ENCODE peak calls at places on chromosomes 5 and 9, in six cellular contexts. X, D, F, R, T and P are unnamed samples.

GRCh38 chr5:148799737-148800527 is 26.5 kb upstream of the ADRB2 start:
- DNase-seq in D (no peak), T (no peak), F (no peak), R (no peak), X (no peak), P (peak)

GRCh38 chr5:83126501-83126900 is 49.2 kb downstream of the XRCC4 start:
- DNase-seq in F (no peak), D (no peak), X (no peak), T (no peak), R (no peak), P (no peak)

GRCh38 chr9:77712533-77713130 is 64.5 kb upstream of the GNA14 start:
- DNase-seq in T (no peak), D (no peak), R (no peak), F (no peak), X (no peak), P (peak)

GRCh38 chr5:8770431-8770830 is 775.4 kb downstream of the SEMA5A start:
- DNase-seq in X (no peak), R (no peak), F (no peak), D (no peak), T (no peak), P (no peak)

GRCh38 chr9:104279535-104280215 is 185.6 kb downstream of the SMC2 start:
- DNase-seq in T (no peak), F (no peak), R (no peak), X (no peak), D (no peak), P (peak)

GRCh38 chr9:101707708-101708107 is 30.7 kb downstream of the GRIN3A start:
- DNase-seq in F (no peak), R (no peak), X (peak), D (no peak), T (no peak), P (no peak)

GRCh38 chr5:72063219-72063819 is 44.0 kb upstream of the MAP1B start:
- DNase-seq in T (no peak), X (peak), D (no peak), R (peak), F (peak), P (no peak)

GRCh38 chr5:110896901-110897300 is 158.1 kb downstream of the SLC25A46 start:
- DNase-seq in F (no peak), X (no peak), T (no peak), D (no peak), R (no peak), P (no peak)

GRCh38 chr9:114611516-114612271 is 603 bp downstream of the TMEM268 start:
- DNase-seq in X (peak), R (peak), D (no peak), T (peak), F (peak), P (peak)

GRCh38 chr9:33381231-33381791 is 21.1 kb downstream of the AQP7 start:
- DNase-seq in F (no peak), D (no peak), R (peak), T (no peak), X (peak), P (no peak)

GRCh38 chr9:27985714-27986113 is 412.4 kb upstream of the C9orf72 start:
- DNase-seq in T (no peak), X (no peak), D (no peak), F (no peak), R (no peak), P (no peak)

GRCh38 chr9:134365791-134366222 is 39.6 kb downstream of the RXRA start:
- DNase-seq in D (no peak), X (peak), F (peak), T (peak), R (peak), P (peak)

GRCh38 chr9:19922476-19923118 is 133.8 kb upstream of the SLC24A2 start:
- DNase-seq in D (no peak), T (no peak), X (peak), R (peak), F (peak), P (peak)
- TF ChIP-seq CTCF in D (no peak), T (no peak), X (peak), R (peak), F (peak), P (peak)

DNA sequence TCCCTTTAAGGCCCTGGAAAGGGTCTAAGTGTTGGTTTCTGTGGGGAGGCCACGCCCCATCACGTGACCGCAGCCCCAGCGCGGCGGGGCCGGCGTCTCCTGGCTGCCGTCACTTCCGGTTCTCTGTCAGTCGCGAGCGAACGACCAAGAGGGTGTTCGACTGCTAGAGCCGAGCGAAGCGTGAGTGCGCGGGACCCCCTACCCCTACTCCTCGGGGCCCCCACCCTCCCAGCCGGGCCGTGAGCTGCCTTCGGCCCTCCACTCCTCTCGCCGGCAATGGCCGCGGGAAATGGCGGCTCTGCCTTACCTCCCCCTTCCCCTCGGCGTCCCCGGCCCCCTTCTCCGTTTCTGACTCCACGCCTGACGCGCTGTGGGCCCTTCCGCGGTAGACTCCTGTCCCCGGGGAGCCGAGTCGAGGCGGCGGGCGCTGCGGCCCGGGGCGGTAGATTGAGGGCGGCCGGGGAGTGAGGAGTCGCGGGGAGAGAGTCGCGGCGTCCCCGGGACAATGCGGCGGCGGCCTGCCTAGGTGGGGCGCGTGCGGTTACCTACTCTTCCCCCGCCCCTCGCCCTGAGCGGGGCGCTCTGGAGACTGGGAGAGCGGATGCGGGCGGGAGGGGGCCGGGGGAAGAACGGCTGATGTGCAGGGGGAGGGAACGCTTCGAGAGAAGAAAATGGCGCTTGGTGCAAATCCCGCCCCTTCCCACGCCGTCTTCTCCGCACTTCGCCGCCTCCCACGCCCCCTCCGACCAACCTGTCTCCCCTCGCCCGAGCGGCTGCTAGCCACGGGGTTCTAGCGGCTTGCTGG is at the start of gene SUB1:
- DNase-seq in D (peak), T (peak), X (peak), R (peak), F (peak), P (peak)
- TF ChIP-seq CTCF in D (no peak), T (no peak), X (no peak), R (no peak), F (peak), P (peak)

GRCh38 chr5:151062405-151063135 is 18.3 kb downstream of the TNIP1 start:
- DNase-seq in X (no peak), T (no peak), R (no peak), F (no peak), D (no peak), P (no peak)

GRCh38 chr5:151065609-151066008 is 15.2 kb downstream of the TNIP1 start:
- DNase-seq in T (no peak), D (no peak), X (no peak), R (no peak), F (no peak), P (no peak)

GRCh38 chr5:151064916-151065499 is 15.8 kb downstream of the TNIP1 start:
- DNase-seq in T (no peak), F (no peak), D (no peak), X (no peak), R (no peak), P (no peak)

GRCh38 chr5:151063136-151063544 is 17.7 kb downstream of the TNIP1 start:
- DNase-seq in F (no peak), R (peak), T (peak), D (no peak), X (no peak), P (peak)

DNA sequence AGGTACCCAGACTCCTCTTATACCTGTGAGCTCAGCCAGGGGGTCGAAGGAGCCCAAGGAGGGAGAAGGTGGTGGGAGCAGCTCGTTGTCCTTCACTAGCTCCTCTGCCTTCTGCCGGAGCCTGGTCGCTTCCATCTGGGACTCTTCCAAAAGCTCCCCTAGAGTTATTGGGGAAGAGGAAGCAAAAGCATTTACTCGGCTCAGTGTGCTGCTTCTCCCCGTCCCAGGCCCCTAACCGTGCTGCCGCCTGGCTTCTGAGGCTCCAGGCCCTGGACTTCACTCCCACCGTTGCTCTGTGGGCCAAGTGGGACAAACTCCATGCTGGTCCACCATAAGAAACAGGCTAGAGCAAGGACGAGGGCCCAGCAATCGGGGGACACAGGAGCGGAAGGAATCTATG is 17.2 kb downstream of the TNIP1 start:
- DNase-seq in X (no peak), T (no peak), D (no peak), F (no peak), R (no peak), P (no peak)
- TF ChIP-seq CTCF in X (no peak), T (no peak), D (no peak), F (no peak), R (no peak), P (no peak)

GRCh38 chr5:143648696-143649095 is 163.3 kb upstream of the HMHB1 start:
- DNase-seq in D (no peak), X (peak), F (peak), T (no peak), R (no peak), P (no peak)
- TF ChIP-seq CTCF in D (no peak), X (peak), F (peak), T (no peak), R (no peak), P (peak)